ENCODE peak calls at places on chromosomes 5 and 9, in eight cellular contexts. F is astrocyte of the cerebellum, L is GM23338, W is brain microvascular endothelial cell, H is A549, Z is cardiac fibroblast, E is heart left ventricle, M is ovary. K is an unnamed sample.

GRCh38 chr9:84742261-84742660 is 72.7 kb downstream of the NTRK2 start:
- DNase-seq in E (no peak), M (no peak), H (no peak), Z (no peak), F (no peak), L (peak; percentile 41), W (no peak), K (no peak)

GRCh38 chr5:2530609-2531008 is 220.9 kb downstream of the IRX2 start:
- DNase-seq in M (no peak), W (no peak), L (no peak), E (no peak), H (no peak), F (no peak), Z (no peak), K (peak; percentile 44)

GRCh38 chr9:112620998-112621694 is 96.8 kb downstream of the INIP start:
- DNase-seq in H (no peak), E (no peak), M (no peak), W (no peak), L (no peak), F (no peak), Z (no peak), K (no peak)

GRCh38 chr9:137053944-137054931 is at the start of gene ENTPD2:
- DNase-seq in E (no peak), H (no peak), L (peak; percentile 70), Z (no peak), W (no peak), F (no peak), M (peak; percentile 30), K (no peak)

GRCh38 chr9:110099236-110099741 is 108.7 kb downstream of the C9orf152 start:
- DNase-seq in E (no peak), W (peak; percentile 39), L (no peak), H (no peak), M (no peak), F (peak; percentile 67), Z (peak; percentile 89), K (no peak)

GRCh38 chr9:133990366-133991210 is 1.5 kb downstream of the VAV2 start:
- DNase-seq in W (peak; percentile 51), E (peak; percentile 67), L (peak; percentile 52), Z (peak; percentile 70), F (no peak), M (peak; percentile 54), H (peak; percentile 46), K (no peak)

GRCh38 chr5:132259061-132259851 is 1.8 kb downstream of the PDLIM4 start:
- DNase-seq in H (no peak), E (peak; percentile 79), F (peak; percentile 68), M (peak; percentile 75), L (no peak), Z (peak; percentile 93), W (peak; percentile 84), K (peak; percentile 74)

GRCh38 chr9:88433583-88434240 is 45.5 kb downstream of the SPIN1 start:
- DNase-seq in Z (peak; percentile 4), F (no peak), E (no peak), W (peak; percentile 36), L (no peak), M (no peak), H (no peak), K (no peak)

GRCh38 chr9:115006660-115007059 is 76.3 kb upstream of the TNFSF8 start:
- DNase-seq in L (no peak), W (peak; percentile 82), F (peak; percentile 68), Z (peak; percentile 61), H (no peak), M (no peak), E (no peak), K (no peak)

GRCh38 chr9:86298873-86299272 is 16.5 kb upstream of the ISCA1 start:
- DNase-seq in H (no peak), Z (no peak), W (no peak), L (no peak), M (no peak), E (no peak), F (no peak), K (no peak)

GRCh38 chr5:23035555-23036090 is 182.5 kb upstream of the CDH12 start:
- DNase-seq in E (no peak), H (no peak), M (no peak), L (no peak), W (no peak), F (no peak), Z (no peak), K (no peak)

GRCh38 chr5:179806250-179807045 is at the start of gene MGAT4B:
- DNase-seq in W (no peak), L (peak; percentile 85), H (no peak), F (no peak), Z (peak; percentile 82), E (peak; percentile 78), M (peak; percentile 72), K (no peak)

GRCh38 chr9:27125030-27125429 is 16.0 kb downstream of the TEK start:
- DNase-seq in L (no peak), H (peak; percentile 30), M (peak; percentile 83), Z (peak; percentile 98), W (peak; percentile 89), E (peak; percentile 72), F (peak; percentile 86), K (no peak)

GRCh38 chr5:75336625-75337336 is at the start of gene HMGCR:
- DNase-seq in L (peak; percentile 99), F (peak; percentile 98), E (peak; percentile 100), W (peak; percentile 100), H (peak; percentile 88), M (peak; percentile 98), Z (peak; percentile 99), K (peak; percentile 98)
- TF ChIP-seq CTCF in L (no peak), F (no peak), E (peak; percentile 19), W (peak; percentile 45), H (peak; percentile 30), M (peak; percentile 3), Z (peak; percentile 14), K (peak; percentile 45)

DNA sequence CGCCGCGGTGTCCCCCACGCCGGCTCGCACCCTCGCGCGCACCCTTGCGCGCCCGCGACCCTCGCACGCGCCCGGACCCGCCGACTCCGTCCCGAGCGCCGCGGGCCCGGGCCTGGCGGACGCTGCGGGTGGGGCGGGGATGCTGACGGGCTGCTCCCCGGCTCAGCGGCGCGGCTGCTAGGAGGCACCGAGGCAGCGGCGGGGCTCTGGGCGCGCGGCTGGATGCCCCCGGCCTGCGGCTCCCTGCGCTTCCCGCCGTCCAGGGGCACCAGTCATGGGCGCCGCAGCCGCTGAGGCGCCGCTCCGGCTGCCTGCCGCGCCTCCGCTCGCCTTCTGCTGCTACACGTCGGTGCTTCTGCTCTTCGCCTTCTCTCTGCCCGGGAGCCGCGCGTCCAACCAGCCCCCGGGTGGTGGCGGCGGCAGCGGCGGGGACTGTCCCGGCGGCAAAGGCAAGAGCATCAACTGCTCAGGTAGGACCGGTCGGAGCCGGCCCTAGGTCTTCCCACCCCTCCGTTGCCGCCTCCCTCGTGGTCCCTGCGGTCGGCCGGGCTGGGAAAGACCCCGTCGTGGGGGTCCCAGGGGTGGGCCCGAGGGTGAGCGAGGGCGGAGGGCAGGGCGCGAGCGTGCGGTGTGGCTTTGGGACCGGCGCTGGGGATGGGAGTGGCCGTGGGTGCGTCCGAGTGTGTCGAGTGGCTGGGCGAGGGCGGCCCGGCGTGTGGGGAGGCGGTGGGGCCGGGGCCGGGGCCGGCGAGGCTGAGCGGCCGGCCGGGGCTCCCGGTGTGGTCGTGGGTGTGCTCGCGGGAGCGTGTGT is 527 bp downstream of the TMEFF1 start:
- DNase-seq in L (peak; percentile 57), F (no peak), M (no peak), Z (peak; percentile 35), W (no peak), H (peak; percentile 44), E (no peak), K (peak; percentile 74)
- TF ChIP-seq CTCF in L (no peak), F (no peak), M (no peak), Z (no peak), W (no peak), H (no peak), E (no peak), K (no peak)

GRCh38 chr9:120109242-120109641 is 470.7 kb downstream of the CDK5RAP2 start:
- DNase-seq in L (peak; percentile 80), M (no peak), F (no peak), H (peak; percentile 44), W (no peak), E (no peak), Z (no peak), K (no peak)
- TF ChIP-seq CTCF in L (peak; percentile 68), M (no peak), F (no peak), H (no peak), W (peak; percentile 7), E (no peak), Z (no peak), K (peak; percentile 62)

GRCh38 chr5:32038537-32038936 is 135.6 kb downstream of the GOLPH3 start:
- DNase-seq in W (no peak), E (no peak), F (no peak), Z (no peak), L (no peak), M (no peak), H (no peak), K (no peak)
- TF ChIP-seq CTCF in W (peak; percentile 41), E (no peak), F (no peak), Z (peak; percentile 7), L (peak; percentile 19), M (no peak), H (no peak), K (no peak)

GRCh38 chr5:53478411-53479044 is 1.9 kb upstream of the FST start:
- DNase-seq in L (peak; percentile 90), E (no peak), H (peak; percentile 64), F (no peak), M (peak; percentile 24), Z (peak; percentile 76), W (peak; percentile 28), K (no peak)
- TF ChIP-seq CTCF in L (peak; percentile 80), E (peak; percentile 62), H (peak; percentile 67), F (peak; percentile 36), M (peak; percentile 30), Z (peak; percentile 44), W (peak; percentile 54), K (peak; percentile 72)

DNA sequence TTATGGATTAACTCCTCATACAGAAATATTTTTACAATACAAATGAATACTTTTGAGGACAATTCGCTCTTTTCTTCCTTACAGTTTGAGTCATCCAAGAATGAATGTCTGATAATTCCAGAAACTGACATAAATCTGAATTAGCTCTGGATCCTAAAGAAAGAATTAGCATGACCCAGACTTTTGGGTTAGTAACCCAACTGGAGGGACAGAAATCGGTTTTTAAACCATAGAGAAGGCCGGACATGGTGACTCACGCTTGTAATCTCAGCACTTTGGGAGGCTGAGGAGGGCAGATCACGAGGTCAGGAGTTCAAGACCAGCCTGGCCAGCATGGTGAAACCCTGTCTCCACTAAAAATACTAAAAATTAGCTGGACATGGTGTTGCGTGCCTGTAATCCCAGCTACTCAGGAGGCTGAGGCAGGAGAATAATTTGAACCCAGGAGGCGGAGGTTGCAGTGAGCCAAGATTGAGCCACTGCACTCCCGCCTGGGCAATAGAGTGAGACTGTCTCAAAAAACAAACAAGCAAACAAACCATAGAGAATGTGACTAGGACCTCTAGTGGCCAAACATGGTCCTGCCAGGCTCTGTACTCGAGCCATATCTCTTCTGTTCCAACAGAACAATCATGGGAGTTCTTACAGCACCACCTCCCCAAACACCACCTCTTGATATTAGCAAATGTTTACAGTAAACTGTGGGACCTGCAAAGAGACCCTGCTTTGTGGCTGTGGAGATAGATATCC is 44.8 kb downstream of the LURAP1L start:
- DNase-seq in F (no peak), L (peak; percentile 68), M (no peak), Z (no peak), W (no peak), E (no peak), H (no peak), K (no peak)
- TF ChIP-seq CTCF in F (peak; percentile 32), L (peak; percentile 75), M (no peak), Z (peak; percentile 50), W (peak; percentile 70), E (peak; percentile 32), H (peak; percentile 30), K (peak; percentile 64)

K was measured in type B pancreatic cell.